ENCODE peak calls at places on chromosome 9, in six cellular contexts. E is CD8-positive, alpha-beta memory T cell; S is cardiac muscle cell; X is Peyer's patch; O is psoas muscle; Y is spleen. K is an unnamed sample. For H3K27me3, the result is how much of the 10 kb centered on the place peaks cover.

GRCh38 chr9:33143241-33143642 is 23.9 kb downstream of the B4GALT1 start:
- DNase-seq in X (no peak), S (no peak), Y (no peak), O (no peak), E (no peak), K (peak)

GRCh38 chr9:101513351-101513750 is 20.3 kb upstream of the RNF20 start:
- DNase-seq in S (no peak), E (no peak), Y (no peak), O (no peak), X (no peak), K (no peak)

GRCh38 chr9:3386753-3387152 is 139.0 kb downstream of the RFX3 start:
- DNase-seq in O (no peak), E (no peak), X (no peak), S (no peak), Y (no peak), K (no peak)

GRCh38 chr9:88477300-88477751 is 57.7 kb upstream of the NXNL2 start:
- DNase-seq in Y (no peak), X (no peak), O (no peak), E (no peak), S (no peak), K (no peak)

GRCh38 chr9:121240394-121241145 is 27.4 kb upstream of the GSN start:
- DNase-seq in S (no peak), X (no peak), Y (no peak), O (no peak), E (no peak), K (no peak)

GRCh38 chr9:127283917-127284316 is 19.3 kb downstream of the GARNL3 start:
- DNase-seq in O (peak), Y (no peak), E (no peak), X (no peak), S (no peak), K (peak)

GRCh38 chr9:14906000-14906399 is 4.2 kb downstream of the FREM1 start:
- DNase-seq in E (no peak), O (no peak), Y (no peak), S (no peak), X (no peak), K (no peak)

GRCh38 chr9:35907732-35908483 is 1.4 kb upstream of the SPAAR start:
- DNase-seq in S (peak), X (no peak), O (peak), Y (no peak), E (no peak), K (no peak)

GRCh38 chr9:137689745-137690529 is 71.1 kb downstream of the EHMT1 start:
- DNase-seq in Y (no peak), O (no peak), E (no peak), X (no peak), S (no peak), K (no peak)

GRCh38 chr9:24071736-24072135 is 245.7 kb upstream of the ELAVL2 start:
- DNase-seq in X (no peak), O (no peak), E (no peak), Y (no peak), S (no peak), K (no peak)

GRCh38 chr9:94014066-94014654 is 59.0 kb upstream of the BARX1 start:
- DNase-seq in S (peak), E (no peak), Y (no peak), O (no peak), X (no peak), K (peak)

GRCh38 chr9:78369644-78370219 is 72.8 kb downstream of the PSAT1 start:
- DNase-seq in Y (peak), X (peak), O (peak), E (peak), S (peak), K (peak)

DNA sequence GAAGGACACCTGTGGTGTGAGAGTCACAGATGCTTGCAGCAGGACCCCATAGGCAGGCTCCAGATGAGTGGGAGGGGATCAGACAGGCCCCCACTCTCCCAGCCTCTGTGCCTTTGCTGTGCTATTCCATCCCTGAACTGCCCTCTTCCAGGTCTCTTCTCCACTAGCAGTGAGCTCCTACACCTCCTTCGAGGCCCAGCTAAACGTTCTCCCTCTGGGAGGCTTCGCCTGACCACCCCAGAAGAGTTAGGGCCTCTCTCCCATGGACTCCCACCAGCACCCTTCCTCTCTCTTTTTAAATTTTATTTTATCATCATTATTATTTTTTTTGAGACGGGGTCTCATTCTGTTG is 35.9 kb upstream of the STRBP start:
- DNase-seq in X (no peak), Y (no peak), S (no peak), E (no peak), O (no peak), K (no peak)
- H3K27me3 ChIP-seq in X (under half), Y (under half), S (under half), E (under half), O (under half), K (under half)

GRCh38 chr9:124008307-124008854 is 3.2 kb upstream of the LHX2 start:
- DNase-seq in E (no peak), X (no peak), S (no peak), O (no peak), Y (no peak), K (no peak)
- H3K27me3 ChIP-seq in E (half or more), X (under half), S (half or more), O (half or more), Y (half or more), K (under half)

DNA sequence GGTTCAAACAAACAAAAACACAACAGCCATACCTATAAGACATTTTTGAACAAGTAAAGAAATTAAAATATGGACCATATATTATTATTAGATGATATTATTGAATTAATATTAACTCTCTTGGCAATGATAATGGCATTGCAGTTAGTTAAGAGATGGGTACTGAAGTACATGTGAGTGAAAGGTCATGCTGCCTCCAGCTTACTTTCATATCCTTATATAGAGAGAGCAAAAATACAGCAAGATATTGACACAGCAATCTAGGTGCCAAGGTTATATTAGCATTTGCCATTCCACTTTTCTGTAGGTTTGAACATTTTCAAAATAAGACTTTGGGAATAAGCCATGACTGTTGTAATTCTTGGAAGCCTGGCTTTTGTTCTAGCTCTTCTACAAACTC is 6.1 kb downstream of the TNFSF8 start:
- DNase-seq in E (no peak), S (no peak), O (no peak), Y (no peak), X (no peak), K (no peak)
- H3K27me3 ChIP-seq in E (under half), S (half or more), O (under half), Y (under half), X (under half), K (under half)

DNA sequence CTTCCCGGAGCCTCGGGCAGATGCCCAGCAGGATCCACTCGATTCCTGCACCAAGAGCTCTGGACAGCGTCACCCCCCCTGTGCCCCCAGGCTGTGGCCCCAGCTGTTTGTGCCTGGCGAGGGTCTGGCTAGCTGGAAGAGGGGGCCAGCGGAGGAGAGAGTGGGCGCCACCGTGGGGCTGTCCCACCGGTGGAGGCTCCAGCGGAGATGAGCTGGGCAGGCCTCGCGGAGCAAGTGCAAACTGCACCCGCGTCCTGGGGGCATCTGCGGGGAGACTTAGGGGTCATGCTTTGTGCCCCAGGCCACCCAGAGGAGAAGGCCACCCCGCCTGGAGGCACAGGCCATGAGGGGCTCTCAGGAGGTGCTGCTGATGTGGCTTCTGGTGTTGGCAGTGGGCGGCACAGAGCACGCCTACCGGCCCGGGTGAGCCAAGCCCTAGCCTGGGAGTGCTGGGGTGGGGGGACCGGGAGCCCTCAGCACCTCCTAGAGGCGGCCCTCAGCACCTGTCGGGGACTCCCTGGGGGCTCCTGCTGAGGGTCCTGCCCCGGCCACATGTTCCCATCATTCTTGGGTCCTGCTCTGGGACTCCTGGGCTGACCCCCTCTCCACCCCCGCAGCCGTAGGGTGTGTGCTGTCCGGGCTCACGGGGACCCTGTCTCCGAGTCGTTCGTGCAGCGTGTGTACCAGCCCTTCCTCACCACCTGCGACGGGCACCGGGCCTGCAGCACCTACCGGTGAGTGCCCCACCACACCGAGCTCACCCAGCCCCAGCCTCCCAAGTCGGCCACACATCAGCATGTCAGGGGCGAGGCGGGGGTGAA is 5.4 kb downstream of the EGFL7 start:
- DNase-seq in X (no peak), S (no peak), E (no peak), O (no peak), Y (no peak), K (no peak)
- H3K27me3 ChIP-seq in X (under half), S (under half), E (under half), O (under half), Y (half or more), K (under half)

GRCh38 chr9:123996731-123997421 is 14.7 kb upstream of the LHX2 start:
- DNase-seq in O (no peak), X (peak), Y (peak), S (no peak), E (no peak), K (no peak)
- H3K27me3 ChIP-seq in O (half or more), X (under half), Y (half or more), S (half or more), E (half or more), K (under half)

DNA sequence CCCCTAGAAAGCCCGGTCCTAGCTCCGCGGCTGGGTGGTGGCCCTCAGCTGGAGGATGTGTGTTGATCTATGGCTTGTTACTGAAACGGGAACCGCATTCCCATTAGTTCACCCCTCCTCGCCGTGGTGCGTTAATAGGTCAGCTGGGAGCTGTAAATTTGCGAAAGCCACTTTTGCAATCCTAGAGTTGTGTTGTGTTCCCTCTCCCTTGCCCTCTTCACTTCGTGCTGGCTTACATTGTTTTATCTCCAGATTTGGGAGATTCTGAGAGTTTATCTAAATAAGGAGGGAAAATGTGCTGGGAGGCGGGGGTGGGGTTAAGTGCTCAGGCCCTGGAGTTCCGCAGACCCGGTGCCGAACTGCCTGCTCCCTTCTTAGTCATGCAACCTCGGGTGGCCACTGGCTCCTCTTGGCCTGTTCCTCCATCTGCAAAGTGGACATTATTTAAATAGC is 62.8 kb downstream of the HMCN2 start:
- DNase-seq in O (peak), X (peak), Y (no peak), S (no peak), E (no peak), K (no peak)
- H3K27me3 ChIP-seq in O (half or more), X (under half), Y (half or more), S (under half), E (under half), K (under half)

GRCh38 chr9:133641396-133641655 is 5.2 kb downstream of the DBH start:
- DNase-seq in O (peak), Y (no peak), E (no peak), S (no peak), X (no peak), K (no peak)
- H3K27me3 ChIP-seq in O (under half), Y (under half), E (under half), S (under half), X (under half), K (under half)

K was measured in Caco-2.